ENCODE peak calls at places on chromosomes 2 and 18, in eight cellular contexts. I, F, N, E, A, P, J and V are unnamed samples.

GRCh38 chr2:156590313-156590712 is 154.1 kb downstream of the GPD2 start:
- DNase-seq in I (no peak), F (no peak), N (no peak), E (no peak), A (no peak), P (no peak), J (no peak), V (no peak)

GRCh38 chr2:201116959-201117734 is 1.2 kb downstream of the CFLAR start:
- DNase-seq in I (peak; percentile 93), F (no peak), N (no peak), E (peak; percentile 92), A (peak; percentile 93), P (no peak), J (peak; percentile 83), V (peak; percentile 89)

GRCh38 chr2:158556124-158556523 is 99.4 kb downstream of the PKP4 start:
- DNase-seq in I (no peak), F (no peak), N (no peak), E (no peak), A (no peak), P (no peak), J (no peak), V (no peak)

GRCh38 chr2:205902899-205903236 is 183.1 kb downstream of the INO80D start:
- DNase-seq in I (no peak), F (no peak), N (no peak), E (no peak), A (no peak), P (no peak), J (no peak), V (no peak)

GRCh38 chr2:197810023-197810422 is 5.6 kb downstream of the PLCL1 start:
- DNase-seq in I (no peak), F (no peak), N (no peak), E (no peak), A (no peak), P (no peak), J (no peak), V (no peak)

GRCh38 chr2:196248467-196249104 is 77.2 kb upstream of the STK17B start:
- DNase-seq in I (peak; percentile 38), F (no peak), N (no peak), E (no peak), A (no peak), P (no peak), J (no peak), V (peak; percentile 29)

GRCh38 chr2:165933211-165933610 is 20.4 kb downstream of the TTC21B start:
- DNase-seq in I (no peak), F (no peak), N (no peak), E (no peak), A (no peak), P (no peak), J (no peak), V (no peak)

GRCh38 chr18:62987859-62988258 is 272.5 kb downstream of the PHLPP1 start:
- DNase-seq in I (no peak), F (no peak), N (no peak), E (no peak), A (no peak), P (no peak), J (no peak), V (no peak)

GRCh38 chr18:22547807-22548561 is 130.3 kb upstream of the CTAGE1 start:
- DNase-seq in I (peak; percentile 66), F (no peak), N (no peak), E (no peak), A (no peak), P (no peak), J (no peak), V (no peak)

GRCh38 chr2:88329815-88330603 is 122.5 kb downstream of the FOXI3 start:
- DNase-seq in I (no peak), F (no peak), N (no peak), E (no peak), A (no peak), P (peak; percentile 46), J (no peak), V (no peak)

GRCh38 chr2:20052229-20052871 is 922 bp upstream of the LAPTM4A start:
- DNase-seq in I (no peak), F (no peak), N (no peak), E (no peak), A (no peak), P (no peak), J (no peak), V (no peak)

GRCh38 chr2:3780477-3781402 is 77.4 kb downstream of the DCDC2C start:
- DNase-seq in I (peak; percentile 61), F (peak; percentile 32), N (peak; percentile 15), E (peak; percentile 69), A (peak; percentile 22), P (peak; percentile 24), J (peak; percentile 58), V (peak; percentile 68)

GRCh38 chr18:9698497-9698896 is 9.6 kb upstream of the RAB31 start:
- DNase-seq in I (no peak), F (no peak), N (no peak), E (no peak), A (no peak), P (no peak), J (no peak), V (no peak)

GRCh38 chr18:13103366-13103765 is 112.2 kb downstream of the CEP192 start:
- DNase-seq in I (no peak), F (no peak), N (no peak), E (peak; percentile 20), A (no peak), P (no peak), J (no peak), V (peak; percentile 11)

GRCh38 chr2:23178398-23178797 is 206.6 kb upstream of the KLHL29 start:
- DNase-seq in I (no peak), F (no peak), N (no peak), E (no peak), A (no peak), P (no peak), J (no peak), V (no peak)

GRCh38 chr2:152244241-152244640 is 68.7 kb upstream of the STAM2 start:
- DNase-seq in I (no peak), F (no peak), N (no peak), E (no peak), A (no peak), P (no peak), J (no peak), V (no peak)

GRCh38 chr2:40168546-40168945 is 283.3 kb downstream of the SLC8A1 start:
- DNase-seq in I (no peak), F (no peak), N (no peak), E (no peak), A (no peak), P (no peak), J (no peak), V (no peak)

GRCh38 chr2:242085941-242086621 is 216.6 kb downstream of the RTP5 start:
- DNase-seq in I (peak; percentile 85), F (no peak), N (no peak), E (peak; percentile 49), A (peak; percentile 63), P (no peak), J (peak; percentile 58), V (peak; percentile 50)

GRCh38 chr2:225090746-225091145 is 48.5 kb upstream of the DOCK10 start:
- DNase-seq in I (no peak), F (no peak), N (no peak), E (no peak), A (no peak), P (no peak), J (no peak), V (no peak)

GRCh38 chr2:127429291-127429690 is 11.1 kb downstream of the PROC start:
- DNase-seq in I (no peak), F (no peak), N (no peak), E (no peak), A (no peak), P (no peak), J (no peak), V (no peak)

GRCh38 chr2:48694143-48694542 is 61.4 kb downstream of the LHCGR start:
- DNase-seq in I (no peak), F (no peak), N (no peak), E (no peak), A (no peak), P (no peak), J (no peak), V (no peak)

GRCh38 chr2:168455692-168456525 is at the start of gene CERS6:
- DNase-seq in I (peak; percentile 93), F (peak; percentile 81), N (peak; percentile 60), E (peak; percentile 94), A (peak; percentile 84), P (peak; percentile 91), J (peak; percentile 97), V (no peak)

GRCh38 chr2:57516740-57517340 is 529.8 kb upstream of the VRK2 start:
- DNase-seq in I (peak; percentile 60), F (no peak), N (no peak), E (peak; percentile 77), A (peak; percentile 16), P (no peak), J (no peak), V (peak; percentile 54)

GRCh38 chr2:73870084-73870483 is 22.7 kb upstream of the ACTG2 start:
- DNase-seq in I (peak; percentile 99), F (no peak), N (no peak), E (no peak), A (peak; percentile 91), P (no peak), J (peak; percentile 72), V (no peak)

GRCh38 chr18:77304263-77304662 is 54.6 kb downstream of the GALR1 start:
- DNase-seq in I (no peak), F (no peak), N (no peak), E (no peak), A (no peak), P (no peak), J (no peak), V (no peak)

GRCh38 chr2:131027566-131028528 is 65.4 kb downstream of the FAM168B start:
- DNase-seq in I (no peak), F (no peak), N (no peak), E (no peak), A (no peak), P (no peak), J (no peak), V (no peak)

GRCh38 chr18:55489742-55490055 is 98.3 kb downstream of the TCF4 start:
- DNase-seq in I (peak; percentile 42), F (peak; percentile 4), N (no peak), E (no peak), A (no peak), P (no peak), J (no peak), V (peak; percentile 48)

GRCh38 chr2:234478121-234478858 is 18.6 kb downstream of the ARL4C start:
- DNase-seq in I (no peak), F (no peak), N (no peak), E (no peak), A (no peak), P (no peak), J (no peak), V (no peak)

GRCh38 chr18:43161528-43161927 is 46.0 kb upstream of the RIT2 start:
- DNase-seq in I (peak; percentile 59), F (no peak), N (no peak), E (no peak), A (peak; percentile 24), P (no peak), J (no peak), V (no peak)

GRCh38 chr2:47354013-47354816 is 48.7 kb upstream of the MSH2 start:
- DNase-seq in I (peak; percentile 36), F (no peak), N (no peak), E (peak; percentile 38), A (no peak), P (no peak), J (no peak), V (no peak)